ENCODE peak calls at places on chromosomes 2 and 18, in ten cellular contexts. O, M, T, R, S, K, F, Z, Y and L are unnamed samples.

GRCh38 chr2:8803658-8804379 is 33.6 kb downstream of the KIDINS220 start:
- DNase-seq in O (no peak), M (peak), T (peak), R (peak), S (peak), K (peak), F (no peak), Z (no peak), Y (peak), L (no peak)

GRCh38 chr2:111100087-111100764 is 20.5 kb upstream of the BCL2L11 start:
- DNase-seq in O (no peak), M (no peak), T (no peak), R (no peak), S (no peak), K (no peak), F (no peak), Z (no peak), Y (no peak), L (no peak)

GRCh38 chr2:179991344-179991743 is 15.8 kb downstream of the CWC22 start:
- DNase-seq in O (no peak), M (no peak), T (no peak), R (no peak), S (no peak), K (no peak), F (no peak), Z (no peak), Y (no peak), L (no peak)

GRCh38 chr2:63544017-63544627 is 44.2 kb downstream of the WDPCP start:
- DNase-seq in O (no peak), M (no peak), T (peak), R (no peak), S (no peak), K (no peak), F (no peak), Z (no peak), Y (no peak), L (no peak)

GRCh38 chr2:11757101-11757500 is 10.7 kb downstream of the LPIN1 start:
- DNase-seq in O (no peak), M (no peak), T (no peak), R (no peak), S (no peak), K (no peak), F (no peak), Z (no peak), Y (no peak), L (no peak)

GRCh38 chr2:233223059-233223894 is 28.2 kb upstream of the ATG16L1 start:
- DNase-seq in O (no peak), M (no peak), T (no peak), R (no peak), S (no peak), K (no peak), F (no peak), Z (no peak), Y (no peak), L (no peak)

GRCh38 chr2:182792441-182792840 is 74.0 kb downstream of the FRZB start:
- DNase-seq in O (no peak), M (no peak), T (no peak), R (no peak), S (no peak), K (no peak), F (no peak), Z (no peak), Y (no peak), L (no peak)

GRCh38 chr2:196538189-196538588 is 101.3 kb upstream of the CCDC150 start:
- DNase-seq in O (no peak), M (no peak), T (no peak), R (no peak), S (no peak), K (no peak), F (no peak), Z (no peak), Y (no peak), L (no peak)

GRCh38 chr18:61892683-61893303 is at the start of gene RNF152:
- DNase-seq in O (peak), M (no peak), T (no peak), R (no peak), S (peak), K (no peak), F (peak), Z (no peak), Y (peak), L (peak)

GRCh38 chr2:12514631-12515437 is 201.9 kb upstream of the TRIB2 start:
- DNase-seq in O (no peak), M (no peak), T (no peak), R (peak), S (no peak), K (no peak), F (no peak), Z (no peak), Y (no peak), L (no peak)

GRCh38 chr2:242085941-242086621 is 216.6 kb downstream of the RTP5 start:
- DNase-seq in O (no peak), M (no peak), T (no peak), R (peak), S (peak), K (peak), F (peak), Z (no peak), Y (peak), L (no peak)

GRCh38 chr18:23066504-23067039 is 68.7 kb upstream of the CABLES1 start:
- DNase-seq in O (no peak), M (no peak), T (no peak), R (no peak), S (peak), K (no peak), F (no peak), Z (no peak), Y (no peak), L (no peak)

GRCh38 chr2:68185541-68186164 is 28.0 kb downstream of the PNO1 start:
- DNase-seq in O (peak), M (peak), T (peak), R (peak), S (no peak), K (peak), F (no peak), Z (no peak), Y (peak), L (no peak)

GRCh38 chr2:172169611-172170010 is 66.9 kb upstream of the DLX2 start:
- DNase-seq in O (no peak), M (no peak), T (no peak), R (no peak), S (no peak), K (no peak), F (no peak), Z (no peak), Y (peak), L (no peak)

GRCh38 chr2:120935339-120936313 is 200.0 kb downstream of the GLI2 start:
- DNase-seq in O (no peak), M (no peak), T (peak), R (peak), S (peak), K (no peak), F (no peak), Z (no peak), Y (peak), L (peak)

GRCh38 chr2:100641115-100641415 is 78.3 kb downstream of the PDCL3 start:
- DNase-seq in O (peak), M (no peak), T (no peak), R (no peak), S (no peak), K (no peak), F (no peak), Z (no peak), Y (no peak), L (no peak)

GRCh38 chr2:69422198-69422597 is 15.0 kb downstream of the NFU1 start:
- DNase-seq in O (no peak), M (no peak), T (no peak), R (no peak), S (no peak), K (no peak), F (no peak), Z (no peak), Y (no peak), L (no peak)

GRCh38 chr2:176822060-176822459 is 390.5 kb upstream of the HNRNPA3 start:
- DNase-seq in O (no peak), M (no peak), T (no peak), R (no peak), S (no peak), K (no peak), F (no peak), Z (no peak), Y (no peak), L (no peak)

GRCh38 chr2:643761-644160 is 33.4 kb downstream of the TMEM18 start:
- DNase-seq in O (no peak), M (no peak), T (no peak), R (no peak), S (no peak), K (no peak), F (no peak), Z (no peak), Y (no peak), L (no peak)

GRCh38 chr18:3284501-3284900 is 22.6 kb downstream of the MYL12B start:
- DNase-seq in O (no peak), M (no peak), T (no peak), R (no peak), S (no peak), K (no peak), F (no peak), Z (no peak), Y (no peak), L (no peak)

GRCh38 chr2:113705982-113706523 is 50.4 kb downstream of the SLC35F5 start:
- DNase-seq in O (no peak), M (no peak), T (no peak), R (no peak), S (no peak), K (no peak), F (no peak), Z (no peak), Y (no peak), L (peak)

GRCh38 chr2:199716807-199717586 is 134.0 kb downstream of the FTCDNL1 start:
- DNase-seq in O (no peak), M (no peak), T (peak), R (peak), S (no peak), K (no peak), F (no peak), Z (no peak), Y (no peak), L (no peak)
- TF ChIP-seq EP300 in O (no peak), M (no peak), T (no peak), R (no peak), S (no peak), K (no peak), F (no peak), Z (no peak), Y (no peak), L (no peak)

DNA sequence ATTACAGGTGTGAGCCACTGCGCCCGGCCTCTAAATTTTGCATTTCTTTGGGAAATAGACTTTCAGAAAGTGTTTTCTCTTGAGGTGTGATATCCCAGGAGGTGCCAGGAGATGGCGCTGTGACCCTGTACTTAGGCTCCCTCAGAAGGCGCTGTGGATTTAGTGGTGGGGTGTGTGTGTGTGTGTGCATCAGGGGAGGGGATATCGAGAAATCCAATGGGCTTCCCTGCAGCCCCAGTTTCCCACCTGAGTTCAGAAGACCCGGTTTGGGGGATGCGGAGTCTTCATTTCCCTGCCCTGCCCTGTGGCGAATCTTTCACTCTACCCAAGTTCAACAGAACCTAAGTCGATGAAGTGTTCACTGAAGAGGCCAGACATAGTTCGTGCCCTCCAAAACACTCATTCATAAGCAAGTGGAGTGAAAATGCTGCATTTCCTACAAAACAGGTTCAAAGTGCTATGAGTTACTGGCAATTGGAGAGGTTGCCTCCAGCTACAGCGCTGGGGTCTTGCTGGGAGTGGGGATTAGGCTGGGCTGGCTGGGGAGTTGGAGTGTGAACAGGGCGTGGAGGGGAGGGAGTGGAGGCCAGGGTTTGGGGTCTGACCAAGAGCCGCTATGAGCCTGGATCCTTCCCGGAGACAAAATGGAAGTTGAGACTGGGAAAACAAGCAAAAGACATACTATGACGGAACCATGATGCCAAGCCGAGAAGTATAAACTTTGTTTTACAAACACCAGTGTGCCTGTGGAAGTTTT is 6.5 kb upstream of the WNT6 start:
- DNase-seq in O (peak), M (peak), T (peak), R (peak), S (peak), K (peak), F (no peak), Z (peak), Y (peak), L (peak)
- TF ChIP-seq CTCF in O (peak), M (peak), T (peak), R (peak), S (no peak), K (peak), F (peak), Z (peak), Y (peak), L (peak)

GRCh38 chr2:219003267-219003634 is 10.0 kb upstream of the CRYBA2 start:
- DNase-seq in O (no peak), M (no peak), T (no peak), R (no peak), S (no peak), K (no peak), F (no peak), Z (no peak), Y (no peak), L (no peak)

GRCh38 chr2:219000569-219000960 is 7.3 kb upstream of the CRYBA2 start:
- DNase-seq in O (no peak), M (no peak), T (no peak), R (no peak), S (peak), K (no peak), F (no peak), Z (no peak), Y (no peak), L (no peak)

GRCh38 chr2:219002395-219003266 is 9.4 kb upstream of the CRYBA2 start:
- DNase-seq in O (peak), M (peak), T (peak), R (peak), S (peak), K (peak), F (no peak), Z (no peak), Y (peak), L (no peak)

GRCh38 chr2:219001100-219001576 is 7.9 kb upstream of the CRYBA2 start:
- DNase-seq in O (no peak), M (no peak), T (no peak), R (no peak), S (no peak), K (no peak), F (no peak), Z (no peak), Y (no peak), L (no peak)

GRCh38 chr2:219001577-219002394 is 8.6 kb upstream of the CRYBA2 start:
- DNase-seq in O (peak), M (peak), T (no peak), R (peak), S (peak), K (peak), F (no peak), Z (no peak), Y (peak), L (no peak)
- TF ChIP-seq POLR2A in O (no peak), M (no peak), T (no peak), R (no peak), S (no peak), K (peak), F (no peak), Z (no peak), Y (peak), L (no peak)

GRCh38 chr2:119474371-119475224 is 42.9 kb downstream of the TMEM37 start:
- DNase-seq in O (no peak), M (no peak), T (no peak), R (no peak), S (peak), K (peak), F (peak), Z (no peak), Y (no peak), L (no peak)
- TF ChIP-seq EP300 in O (no peak), M (no peak), T (no peak), R (no peak), S (no peak), K (no peak), F (no peak), Z (no peak), Y (no peak), L (no peak)

GRCh38 chr18:28048612-28049011 is 128.3 kb downstream of the CDH2 start:
- DNase-seq in O (no peak), M (no peak), T (no peak), R (no peak), S (no peak), K (no peak), F (no peak), Z (no peak), Y (no peak), L (no peak)
- TF ChIP-seq CTCF in O (no peak), M (no peak), T (no peak), R (no peak), S (no peak), K (no peak), F (no peak), Z (no peak), Y (no peak), L (no peak)